ENCODE peak calls at places on chromosomes 2 and 18, in four cellular contexts. Q is cardiac muscle cell; N is naive thymus-derived CD4-positive, alpha-beta T cell; P is transverse colon. C is an unnamed sample.

GRCh38 chr2:26670171-26670570 is 22.4 kb upstream of the KCNK3 start:
- DNase-seq in Q (no peak), N (no peak), P (no peak), C (no peak)

GRCh38 chr2:238644095-238645081 is 203.5 kb upstream of the TWIST2 start:
- DNase-seq in N (no peak), Q (no peak), P (no peak), C (no peak)

GRCh38 chr2:200968162-200968561 is 4.7 kb upstream of the ORC2 start:
- DNase-seq in N (no peak), P (peak; percentile 23), Q (no peak), C (no peak)

GRCh38 chr2:67242456-67242855 is 154.7 kb upstream of the ETAA1 start:
- DNase-seq in P (no peak), N (no peak), Q (no peak), C (no peak)

GRCh38 chr18:9021458-9021857 is 81.0 kb upstream of the NDUFV2 start:
- DNase-seq in Q (no peak), N (no peak), P (no peak), C (no peak)

GRCh38 chr18:22691988-22692710 is 241.0 kb upstream of the RBBP8 start:
- DNase-seq in P (no peak), N (no peak), Q (no peak), C (no peak)

GRCh38 chr18:26549103-26549485 is 741 bp upstream of the KCTD1 start:
- DNase-seq in Q (peak; percentile 38), N (peak; percentile 34), P (peak; percentile 38), C (peak; percentile 11)

GRCh38 chr2:8364668-8365067 is 317.2 kb upstream of the ID2 start:
- DNase-seq in N (no peak), Q (no peak), P (peak; percentile 39), C (no peak)

GRCh38 chr2:218404351-218405145 is 4.9 kb downstream of the CTDSP1 start:
- DNase-seq in P (no peak), Q (no peak), N (no peak), C (no peak)

GRCh38 chr18:1057367-1057766 is 152.7 kb downstream of the ADCYAP1 start:
- DNase-seq in P (no peak), N (no peak), Q (no peak), C (no peak)

GRCh38 chr2:171529914-171530313 is 7.6 kb downstream of the CYBRD1 start:
- DNase-seq in P (no peak), Q (no peak), N (no peak), C (no peak)

GRCh38 chr2:130365963-130366362 is 10.1 kb downstream of the PTPN18 start:
- DNase-seq in P (no peak), N (no peak), Q (no peak), C (no peak)

GRCh38 chr2:157746234-157746950 is 117.7 kb upstream of the ACVR1C start:
- DNase-seq in P (no peak), N (no peak), Q (no peak), C (peak; percentile 10)

GRCh38 chr2:32772623-32773221 is 144.9 kb downstream of the TTC27 start:
- DNase-seq in P (no peak), Q (peak; percentile 79), N (no peak), C (no peak)

GRCh38 chr2:214410918-214411554 is at the start of gene VWC2L:
- DNase-seq in Q (peak; percentile 94), P (peak; percentile 20), N (peak; percentile 30), C (peak; percentile 35)

GRCh38 chr18:53629356-53629755 is 595.1 kb downstream of the MBD2 start:
- DNase-seq in Q (no peak), P (no peak), N (no peak), C (no peak)

GRCh38 chr2:73902284-73902683 is 9.5 kb downstream of the ACTG2 start:
- DNase-seq in P (no peak), Q (no peak), N (no peak), C (no peak)

GRCh38 chr2:229237270-229237669 is 33.8 kb downstream of the PID1 start:
- DNase-seq in Q (no peak), N (no peak), P (no peak), C (no peak)

GRCh38 chr18:48135436-48135966 is 205.0 kb upstream of the SMAD2 start:
- DNase-seq in P (no peak), Q (no peak), N (no peak), C (no peak)

GRCh38 chr2:35294636-35295263 is 1060.8 kb upstream of the CRIM1 start:
- DNase-seq in N (no peak), Q (no peak), P (no peak), C (no peak)

GRCh38 chr2:120108049-120108448 is 95.2 kb downstream of the EPB41L5 start:
- DNase-seq in P (peak; percentile 34), N (no peak), Q (no peak), C (no peak)

GRCh38 chr2:118830121-118830520 is 17.3 kb downstream of the EN1 start:
- DNase-seq in P (no peak), N (no peak), Q (no peak), C (no peak)

GRCh38 chr18:41121116-41121826 is 833.8 kb upstream of the PIK3C3 start:
- DNase-seq in N (no peak), P (no peak), Q (no peak), C (no peak)

GRCh38 chr2:45578056-45578843 is 32.8 kb downstream of the SRBD1 start:
- DNase-seq in N (no peak), P (peak; percentile 17), Q (peak; percentile 21), C (no peak)

GRCh38 chr2:44210362-44210761 is 41.7 kb downstream of the PPM1B start:
- DNase-seq in Q (no peak), P (no peak), N (no peak), C (no peak)

GRCh38 chr2:108455571-108455970 is 6.6 kb downstream of the GCC2 start:
- DNase-seq in Q (no peak), P (no peak), N (no peak), C (no peak)

GRCh38 chr2:120501591-120501990 is 155.7 kb downstream of the INHBB start:
- DNase-seq in Q (no peak), P (no peak), N (no peak), C (no peak)

GRCh38 chr2:133504566-133505505 is 63.4 kb downstream of the NCKAP5 start:
- DNase-seq in N (no peak), P (peak; percentile 60), Q (peak; percentile 3), C (no peak)

GRCh38 chr18:11565716-11566115 is 43.7 kb upstream of the SLC35G4 start:
- DNase-seq in N (no peak), P (no peak), Q (no peak), C (no peak)

GRCh38 chr2:190467575-190468083 is 59.5 kb downstream of the MFSD6 start:
- DNase-seq in N (no peak), P (no peak), Q (no peak), C (no peak)

GRCh38 chr2:190465060-190465459 is 56.9 kb downstream of the MFSD6 start:
- DNase-seq in Q (no peak), P (no peak), N (no peak), C (no peak)

GRCh38 chr2:190468814-190469569 is 60.8 kb downstream of the MFSD6 start:
- DNase-seq in Q (peak; percentile 51), N (no peak), P (peak; percentile 83), C (no peak)

GRCh38 chr2:190469770-190470169 is 61.6 kb downstream of the MFSD6 start:
- DNase-seq in Q (peak; percentile 16), P (peak; percentile 53), N (no peak), C (no peak)

DNA sequence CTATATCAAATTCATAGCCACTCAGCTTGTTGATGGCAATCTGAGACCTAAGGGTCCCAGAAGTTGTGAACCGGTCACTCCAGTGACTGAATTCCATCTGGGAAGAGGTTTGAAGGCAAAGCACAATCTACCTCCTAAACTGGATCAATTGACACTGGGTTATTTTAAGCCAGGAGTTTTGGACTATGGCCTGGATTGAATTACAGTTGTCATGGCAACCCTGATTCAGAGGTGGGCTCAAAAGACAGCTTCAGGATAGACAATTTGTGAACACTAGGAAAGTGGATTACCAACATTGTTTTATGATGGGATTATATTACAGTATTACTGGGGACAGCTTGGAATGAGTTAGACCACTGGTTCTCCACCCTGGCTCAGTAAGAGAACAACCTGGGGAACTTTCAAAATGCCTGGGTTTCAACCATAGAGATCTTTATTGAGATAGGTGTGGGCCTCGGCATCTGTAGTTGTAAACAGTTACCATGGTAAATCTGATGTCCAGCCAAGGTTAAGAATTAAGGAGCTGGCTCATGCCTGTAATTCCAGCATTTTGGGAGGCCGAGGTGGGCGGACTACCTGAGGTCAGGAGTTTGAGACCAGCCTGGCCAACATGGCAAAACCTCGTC is 58.8 kb downstream of the MFSD6 start:
- DNase-seq in N (no peak), P (no peak), Q (no peak), C (no peak)
- H3K4me1 ChIP-seq in N (peaks cover 34% of the 10 kb centered on the region), P (peaks cover 47% of the 10 kb centered on the region), Q (peaks cover 27% of the 10 kb centered on the region), C (peaks cover 66% of the 10 kb centered on the region)

GRCh38 chr2:16044946-16045456 is 104.7 kb downstream of the MYCN start:
- DNase-seq in N (no peak), P (no peak), Q (no peak), C (no peak)

GRCh38 chr2:16043192-16043591 is 102.8 kb downstream of the MYCN start:
- DNase-seq in N (no peak), Q (no peak), P (no peak), C (no peak)

GRCh38 chr2:16042201-16042700 is 101.9 kb downstream of the MYCN start:
- DNase-seq in Q (no peak), N (no peak), P (no peak), C (no peak)

GRCh38 chr2:16045653-16046352 is 105.5 kb downstream of the MYCN start:
- DNase-seq in Q (no peak), N (no peak), P (no peak), C (no peak)

GRCh38 chr2:16043627-16044026 is 103.3 kb downstream of the MYCN start:
- DNase-seq in Q (no peak), P (no peak), N (no peak), C (no peak)
- H3K27me3 ChIP-seq in Q (no peaks in the 10 kb centered on the region), P (peaks cover 6% of the 10 kb centered on the region), N (no peaks in the 10 kb centered on the region), C (no peaks in the 10 kb centered on the region)

DNA sequence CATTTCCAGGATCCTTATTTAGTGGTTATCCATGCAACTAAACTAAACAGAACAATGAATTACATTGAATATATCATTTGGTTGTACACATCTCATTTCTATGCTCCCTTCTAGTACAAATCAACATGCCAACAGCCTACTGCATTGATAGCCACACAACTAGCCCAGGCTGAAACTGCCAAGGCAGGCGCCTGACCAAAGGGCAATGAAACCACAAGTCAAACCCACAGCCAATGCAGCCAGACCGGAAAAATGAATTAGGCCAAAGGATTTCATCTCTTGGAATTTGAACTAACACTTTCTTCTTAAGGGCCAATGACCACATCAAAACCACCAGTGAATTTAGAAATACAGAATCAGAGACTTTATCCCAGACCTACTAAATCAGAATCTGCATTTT is 196.4 kb downstream of the NOL4 start:
- DNase-seq in Q (no peak), N (no peak), P (peak; percentile 60), C (no peak)
- H3K4me1 ChIP-seq in Q (no peaks in the 10 kb centered on the region), N (no peaks in the 10 kb centered on the region), P (no peaks in the 10 kb centered on the region), C (no peaks in the 10 kb centered on the region)

GRCh38 chr2:231039821-231040364 is 2.6 kb downstream of the C2orf72 start:
- DNase-seq in P (no peak), Q (no peak), N (no peak), C (no peak)
- H3K27me3 ChIP-seq in P (peaks cover 49% of the 10 kb centered on the region), Q (peaks cover 44% of the 10 kb centered on the region), N (peaks cover 9% of the 10 kb centered on the region), C (peaks cover 22% of the 10 kb centered on the region)

DNA sequence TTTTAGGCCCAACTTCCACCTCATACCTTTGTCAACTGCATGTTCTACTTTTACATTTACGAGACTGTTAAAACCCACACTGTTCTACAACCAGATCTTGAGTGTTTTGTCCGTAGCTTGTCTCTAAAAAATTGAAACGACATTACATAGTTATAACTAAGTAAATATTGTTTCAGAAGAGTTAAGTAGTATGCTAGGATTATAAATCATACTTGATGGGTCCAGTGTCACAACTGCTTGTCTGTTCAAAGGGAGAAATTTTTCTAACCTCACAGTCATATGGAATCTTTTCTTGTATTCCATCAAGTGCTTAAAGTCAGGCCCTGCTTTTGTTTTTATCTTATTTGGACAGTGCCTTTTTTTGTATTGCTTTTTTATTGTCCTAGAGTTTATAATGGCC is 4.3 kb downstream of the GMCL1 start:
- DNase-seq in N (no peak), Q (no peak), P (no peak), C (no peak)
- H3K4me1 ChIP-seq in N (peaks cover 10% of the 10 kb centered on the region), Q (peaks cover 24% of the 10 kb centered on the region), P (peaks cover 21% of the 10 kb centered on the region), C (peaks cover 50% of the 10 kb centered on the region)

C was measured in CD4-positive, alpha-beta memory T cell.